ENCODE peak calls at places on chromosome 2, in six cellular contexts. One of them, this sample, is unnamed.

GRCh38 chr2:109046925-109047508 is 58.0 kb upstream of the EDAR start:
- DNase-seq in skeletal muscle cell: no peak
- DNase-seq in upper lobe of right lung: no peak
- DNase-seq in stimulated activated CD4-positive, alpha-beta T cell treated with anti-CD3 and anti-CD28 coated beads, Interleukin-2, amount 100 ng/mL, for 48 hours: no peak
- DNase-seq in NCI-H446: no peak
- DNase-seq in HS-5: no peak
- DNase-seq in this sample: no peak

GRCh38 chr2:128548461-128548891 is 229.8 kb upstream of the HS6ST1 start:
- DNase-seq in skeletal muscle cell: no peak
- DNase-seq in upper lobe of right lung: no peak
- DNase-seq in stimulated activated CD4-positive, alpha-beta T cell treated with anti-CD3 and anti-CD28 coated beads, Interleukin-2, amount 100 ng/mL, for 48 hours: no peak
- DNase-seq in NCI-H446: no peak
- DNase-seq in HS-5: no peak
- DNase-seq in this sample: no peak

GRCh38 chr2:106158131-106158530 is 36.0 kb downstream of the UXS1 start:
- DNase-seq in skeletal muscle cell: no peak
- DNase-seq in upper lobe of right lung: no peak
- DNase-seq in stimulated activated CD4-positive, alpha-beta T cell treated with anti-CD3 and anti-CD28 coated beads, Interleukin-2, amount 100 ng/mL, for 48 hours: no peak
- DNase-seq in NCI-H446: no peak
- DNase-seq in HS-5: no peak
- DNase-seq in this sample: no peak

GRCh38 chr2:120264995-120265394 is 12.3 kb downstream of the RALB start:
- DNase-seq in skeletal muscle cell: no peak
- DNase-seq in upper lobe of right lung: no peak
- DNase-seq in stimulated activated CD4-positive, alpha-beta T cell treated with anti-CD3 and anti-CD28 coated beads, Interleukin-2, amount 100 ng/mL, for 48 hours: no peak
- DNase-seq in NCI-H446: no peak
- DNase-seq in HS-5: no peak
- DNase-seq in this sample: no peak

GRCh38 chr2:38771632-38772031 is 6.4 kb upstream of the GEMIN6 start:
- DNase-seq in skeletal muscle cell: no peak
- DNase-seq in upper lobe of right lung: no peak
- DNase-seq in stimulated activated CD4-positive, alpha-beta T cell treated with anti-CD3 and anti-CD28 coated beads, Interleukin-2, amount 100 ng/mL, for 48 hours: no peak
- DNase-seq in NCI-H446: no peak
- DNase-seq in HS-5: peak
- DNase-seq in this sample: no peak

GRCh38 chr2:237687666-237688065 is 60.3 kb downstream of the LRRFIP1 start:
- DNase-seq in skeletal muscle cell: peak
- DNase-seq in upper lobe of right lung: peak
- DNase-seq in stimulated activated CD4-positive, alpha-beta T cell treated with anti-CD3 and anti-CD28 coated beads, Interleukin-2, amount 100 ng/mL, for 48 hours: peak
- DNase-seq in NCI-H446: no peak
- DNase-seq in HS-5: peak
- DNase-seq in this sample: peak

GRCh38 chr2:18118703-18119102 is 240.2 kb downstream of the KCNS3 start:
- DNase-seq in skeletal muscle cell: no peak
- DNase-seq in upper lobe of right lung: no peak
- DNase-seq in stimulated activated CD4-positive, alpha-beta T cell treated with anti-CD3 and anti-CD28 coated beads, Interleukin-2, amount 100 ng/mL, for 48 hours: no peak
- DNase-seq in NCI-H446: no peak
- DNase-seq in HS-5: no peak
- DNase-seq in this sample: no peak

GRCh38 chr2:120489023-120489422 is 143.1 kb downstream of the INHBB start:
- DNase-seq in skeletal muscle cell: no peak
- DNase-seq in upper lobe of right lung: no peak
- DNase-seq in stimulated activated CD4-positive, alpha-beta T cell treated with anti-CD3 and anti-CD28 coated beads, Interleukin-2, amount 100 ng/mL, for 48 hours: no peak
- DNase-seq in NCI-H446: no peak
- DNase-seq in HS-5: no peak
- DNase-seq in this sample: no peak

GRCh38 chr2:75403991-75404428 is 156.7 kb downstream of the EVA1A start:
- DNase-seq in skeletal muscle cell: peak
- DNase-seq in upper lobe of right lung: no peak
- DNase-seq in stimulated activated CD4-positive, alpha-beta T cell treated with anti-CD3 and anti-CD28 coated beads, Interleukin-2, amount 100 ng/mL, for 48 hours: no peak
- DNase-seq in NCI-H446: peak
- DNase-seq in HS-5: peak
- DNase-seq in this sample: peak

GRCh38 chr2:69253893-69254292 is 133.1 kb downstream of the GFPT1 start:
- DNase-seq in skeletal muscle cell: peak
- DNase-seq in upper lobe of right lung: no peak
- DNase-seq in stimulated activated CD4-positive, alpha-beta T cell treated with anti-CD3 and anti-CD28 coated beads, Interleukin-2, amount 100 ng/mL, for 48 hours: no peak
- DNase-seq in NCI-H446: peak
- DNase-seq in HS-5: peak
- DNase-seq in this sample: peak

GRCh38 chr2:240988571-240989271 is 9.7 kb upstream of the SNED1 start:
- DNase-seq in skeletal muscle cell: no peak
- DNase-seq in upper lobe of right lung: no peak
- DNase-seq in stimulated activated CD4-positive, alpha-beta T cell treated with anti-CD3 and anti-CD28 coated beads, Interleukin-2, amount 100 ng/mL, for 48 hours: no peak
- DNase-seq in NCI-H446: no peak
- DNase-seq in HS-5: no peak
- DNase-seq in this sample: no peak

GRCh38 chr2:110115291-110116032 is at the start of gene MALL:
- DNase-seq in skeletal muscle cell: no peak
- DNase-seq in upper lobe of right lung: peak
- DNase-seq in stimulated activated CD4-positive, alpha-beta T cell treated with anti-CD3 and anti-CD28 coated beads, Interleukin-2, amount 100 ng/mL, for 48 hours: no peak
- DNase-seq in NCI-H446: no peak
- DNase-seq in HS-5: no peak
- DNase-seq in this sample: no peak

GRCh38 chr2:38598991-38599295 is 3.8 kb downstream of the HNRNPLL start:
- DNase-seq in skeletal muscle cell: no peak
- DNase-seq in upper lobe of right lung: no peak
- DNase-seq in stimulated activated CD4-positive, alpha-beta T cell treated with anti-CD3 and anti-CD28 coated beads, Interleukin-2, amount 100 ng/mL, for 48 hours: no peak
- DNase-seq in NCI-H446: no peak
- DNase-seq in HS-5: no peak
- DNase-seq in this sample: no peak

GRCh38 chr2:102050854-102051391 is 59.2 kb downstream of the IL1R2 start:
- DNase-seq in skeletal muscle cell: peak
- DNase-seq in upper lobe of right lung: peak
- DNase-seq in stimulated activated CD4-positive, alpha-beta T cell treated with anti-CD3 and anti-CD28 coated beads, Interleukin-2, amount 100 ng/mL, for 48 hours: no peak
- DNase-seq in NCI-H446: peak
- DNase-seq in HS-5: no peak
- DNase-seq in this sample: no peak

GRCh38 chr2:219254590-219255219 is 987 bp upstream of the TUBA4A start:
- DNase-seq in skeletal muscle cell: no peak
- DNase-seq in upper lobe of right lung: no peak
- DNase-seq in stimulated activated CD4-positive, alpha-beta T cell treated with anti-CD3 and anti-CD28 coated beads, Interleukin-2, amount 100 ng/mL, for 48 hours: no peak
- DNase-seq in NCI-H446: no peak
- DNase-seq in HS-5: no peak
- DNase-seq in this sample: no peak

GRCh38 chr2:181683518-181684453 is 3.5 kb upstream of the NEUROD1 start:
- DNase-seq in skeletal muscle cell: no peak
- DNase-seq in upper lobe of right lung: no peak
- DNase-seq in stimulated activated CD4-positive, alpha-beta T cell treated with anti-CD3 and anti-CD28 coated beads, Interleukin-2, amount 100 ng/mL, for 48 hours: no peak
- DNase-seq in NCI-H446: peak
- DNase-seq in HS-5: peak
- DNase-seq in this sample: no peak

GRCh38 chr2:217491271-217491670 is 511.5 kb downstream of the TNS1 start:
- DNase-seq in skeletal muscle cell: no peak
- DNase-seq in upper lobe of right lung: no peak
- DNase-seq in stimulated activated CD4-positive, alpha-beta T cell treated with anti-CD3 and anti-CD28 coated beads, Interleukin-2, amount 100 ng/mL, for 48 hours: no peak
- DNase-seq in NCI-H446: no peak
- DNase-seq in HS-5: no peak
- DNase-seq in this sample: no peak

GRCh38 chr2:231057590-231057989 is 923 bp downstream of the PSMD1 start:
- DNase-seq in skeletal muscle cell: no peak
- DNase-seq in upper lobe of right lung: no peak
- DNase-seq in stimulated activated CD4-positive, alpha-beta T cell treated with anti-CD3 and anti-CD28 coated beads, Interleukin-2, amount 100 ng/mL, for 48 hours: no peak
- DNase-seq in NCI-H446: no peak
- DNase-seq in HS-5: no peak
- DNase-seq in this sample: no peak

GRCh38 chr2:40543381-40543780 is 91.5 kb upstream of the SLC8A1 start:
- DNase-seq in skeletal muscle cell: no peak
- DNase-seq in upper lobe of right lung: no peak
- DNase-seq in stimulated activated CD4-positive, alpha-beta T cell treated with anti-CD3 and anti-CD28 coated beads, Interleukin-2, amount 100 ng/mL, for 48 hours: no peak
- DNase-seq in NCI-H446: no peak
- DNase-seq in HS-5: no peak
- DNase-seq in this sample: no peak

GRCh38 chr2:214630402-214631035 is 179.0 kb downstream of the BARD1 start:
- DNase-seq in skeletal muscle cell: no peak
- DNase-seq in upper lobe of right lung: no peak
- DNase-seq in stimulated activated CD4-positive, alpha-beta T cell treated with anti-CD3 and anti-CD28 coated beads, Interleukin-2, amount 100 ng/mL, for 48 hours: no peak
- DNase-seq in NCI-H446: no peak
- DNase-seq in HS-5: peak
- DNase-seq in this sample: no peak

GRCh38 chr2:232588680-232589585 is 38.4 kb downstream of the EIF4E2 start:
- DNase-seq in skeletal muscle cell: peak
- DNase-seq in upper lobe of right lung: peak
- DNase-seq in stimulated activated CD4-positive, alpha-beta T cell treated with anti-CD3 and anti-CD28 coated beads, Interleukin-2, amount 100 ng/mL, for 48 hours: no peak
- DNase-seq in NCI-H446: peak
- DNase-seq in HS-5: peak
- DNase-seq in this sample: no peak

GRCh38 chr2:200349868-200350267 is 43.4 kb downstream of the SPATS2L start:
- DNase-seq in skeletal muscle cell: no peak
- DNase-seq in upper lobe of right lung: no peak
- DNase-seq in stimulated activated CD4-positive, alpha-beta T cell treated with anti-CD3 and anti-CD28 coated beads, Interleukin-2, amount 100 ng/mL, for 48 hours: no peak
- DNase-seq in NCI-H446: no peak
- DNase-seq in HS-5: no peak
- DNase-seq in this sample: no peak